ENCODE peak calls at places on chromosomes 2 and 18, in four cellular contexts. One of them, this sample, is unnamed.

GRCh38 chr2:1863386-1863785 is 119.1 kb upstream of the PXDN start:
- DNase-seq in HCT116: no peak
- DNase-seq in lower lobe of right lung: no peak
- DNase-seq in CD4-positive, alpha-beta T cell: no peak
- DNase-seq in this sample: no peak

GRCh38 chr2:203018181-203018580 is 3.5 kb downstream of the NBEAL1 start:
- DNase-seq in HCT116: no peak
- DNase-seq in CD4-positive, alpha-beta T cell: no peak
- DNase-seq in lower lobe of right lung: no peak
- DNase-seq in this sample: no peak

GRCh38 chr18:71398530-71398929 is 1109.7 kb downstream of the SOCS6 start:
- DNase-seq in CD4-positive, alpha-beta T cell: no peak
- DNase-seq in HCT116: no peak
- DNase-seq in lower lobe of right lung: no peak
- DNase-seq in this sample: no peak

GRCh38 chr2:155842103-155842502 is 490.4 kb downstream of the NR4A2 start:
- DNase-seq in lower lobe of right lung: no peak
- DNase-seq in CD4-positive, alpha-beta T cell: no peak
- DNase-seq in HCT116: no peak
- DNase-seq in this sample: no peak

GRCh38 chr2:231701456-231702373 is 6.6 kb upstream of the PTMA start:
- DNase-seq in HCT116: no peak
- DNase-seq in lower lobe of right lung: peak; percentile 94
- DNase-seq in CD4-positive, alpha-beta T cell: no peak
- DNase-seq in this sample: no peak

GRCh38 chr2:167406558-167406957 is 518.3 kb downstream of the XIRP2 start:
- DNase-seq in HCT116: no peak
- DNase-seq in CD4-positive, alpha-beta T cell: no peak
- DNase-seq in lower lobe of right lung: no peak
- DNase-seq in this sample: no peak

GRCh38 chr2:70994445-70995226 is at the start of gene TEX261:
- DNase-seq in CD4-positive, alpha-beta T cell: peak; percentile 87
- DNase-seq in HCT116: peak; percentile 71
- DNase-seq in lower lobe of right lung: peak; percentile 94
- DNase-seq in this sample: peak; percentile 82

GRCh38 chr18:64803471-64803870 is 654.6 kb upstream of the LINC00305 start:
- DNase-seq in HCT116: no peak
- DNase-seq in CD4-positive, alpha-beta T cell: no peak
- DNase-seq in lower lobe of right lung: no peak
- DNase-seq in this sample: no peak

GRCh38 chr2:95539290-95539689 is 52.5 kb upstream of the TRIM43 start:
- DNase-seq in CD4-positive, alpha-beta T cell: no peak
- DNase-seq in lower lobe of right lung: no peak
- DNase-seq in HCT116: no peak
- DNase-seq in this sample: no peak

GRCh38 chr2:228615501-228615900 is 434.0 kb upstream of the SPHKAP start:
- DNase-seq in HCT116: no peak
- DNase-seq in CD4-positive, alpha-beta T cell: no peak
- DNase-seq in lower lobe of right lung: no peak
- DNase-seq in this sample: no peak

GRCh38 chr2:173432049-173432754 is 77.5 kb downstream of the CDCA7 start:
- DNase-seq in HCT116: no peak
- DNase-seq in lower lobe of right lung: no peak
- DNase-seq in CD4-positive, alpha-beta T cell: no peak
- DNase-seq in this sample: no peak

GRCh38 chr2:177622516-177622915 is 229.9 kb downstream of the AGPS start:
- DNase-seq in HCT116: peak; percentile 13
- DNase-seq in CD4-positive, alpha-beta T cell: no peak
- DNase-seq in lower lobe of right lung: no peak
- DNase-seq in this sample: no peak
- TF ChIP-seq CTCF in HCT116: peak; percentile 63
- TF ChIP-seq CTCF in CD4-positive, alpha-beta T cell: no peak
- TF ChIP-seq CTCF in lower lobe of right lung: no peak
- TF ChIP-seq CTCF in this sample: peak; percentile 34

GRCh38 chr18:1232867-1233266 is 328.2 kb downstream of the ADCYAP1 start:
- DNase-seq in HCT116: no peak
- DNase-seq in CD4-positive, alpha-beta T cell: no peak
- DNase-seq in lower lobe of right lung: no peak
- DNase-seq in this sample: no peak
- H3K9me3 ChIP-seq in HCT116: no peaks in the 10 kb centered on the region
- H3K9me3 ChIP-seq in CD4-positive, alpha-beta T cell: peaks cover 23% of the 10 kb centered on the region
- H3K9me3 ChIP-seq in lower lobe of right lung: peaks cover 31% of the 10 kb centered on the region
- H3K9me3 ChIP-seq in this sample: peaks cover 15% of the 10 kb centered on the region

DNA sequence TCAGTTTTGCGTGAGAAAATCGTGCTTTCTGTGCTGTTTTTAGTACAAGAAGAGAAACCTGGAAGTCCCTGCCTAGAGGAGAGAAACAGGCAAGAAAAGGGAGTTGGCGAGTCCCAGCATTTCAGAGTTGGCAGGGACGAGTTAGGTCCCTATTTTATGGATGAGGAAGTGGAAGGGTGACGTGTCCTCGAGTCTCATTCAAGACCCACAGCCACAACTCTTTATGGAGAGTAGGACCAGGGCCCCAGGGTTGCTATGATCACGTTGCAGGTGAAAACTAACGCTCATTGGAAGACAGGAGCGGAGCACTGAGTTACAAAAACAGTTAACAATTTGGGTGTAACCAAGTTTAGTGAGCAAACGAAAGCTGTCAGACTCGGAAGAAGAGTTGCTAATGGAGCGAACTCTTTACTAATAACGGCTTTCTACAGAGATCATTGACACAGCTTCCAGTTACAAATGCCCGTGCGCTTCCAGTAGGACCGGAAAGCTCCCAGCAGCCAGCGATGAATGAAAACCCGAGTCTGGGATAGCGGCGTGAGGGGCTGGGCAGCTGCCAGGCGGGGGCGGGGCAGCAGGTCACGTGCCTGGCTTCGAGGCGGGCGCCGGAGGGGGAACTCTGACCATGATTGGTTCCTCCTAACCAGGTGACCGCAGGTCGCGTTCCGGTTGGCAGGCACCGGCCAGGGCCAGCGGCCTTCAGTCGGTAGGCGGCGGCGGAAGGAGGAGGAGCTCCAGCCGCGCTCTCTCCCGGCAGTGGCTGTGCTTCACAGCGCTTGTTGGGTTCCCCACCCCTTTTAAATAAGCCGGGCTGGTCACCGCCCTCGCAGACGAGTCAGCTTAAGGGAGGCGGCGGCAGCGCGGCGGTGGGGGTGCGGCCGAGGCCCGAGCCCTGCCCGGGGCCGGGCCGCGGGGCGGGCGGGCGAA is at the start of gene CCNYL1:
- DNase-seq in HCT116: peak; percentile 97
- DNase-seq in lower lobe of right lung: peak; percentile 100
- DNase-seq in CD4-positive, alpha-beta T cell: peak; percentile 95
- DNase-seq in this sample: peak; percentile 98
- TF ChIP-seq CTCF in HCT116: no peak
- TF ChIP-seq CTCF in lower lobe of right lung: peak; percentile 21
- TF ChIP-seq CTCF in CD4-positive, alpha-beta T cell: no peak
- TF ChIP-seq CTCF in this sample: peak; percentile 54

GRCh38 chr2:116877944-116878343 is 936.5 kb upstream of the DDX18 start:
- DNase-seq in CD4-positive, alpha-beta T cell: no peak
- DNase-seq in lower lobe of right lung: no peak
- DNase-seq in HCT116: no peak
- DNase-seq in this sample: no peak
- H3K9me3 ChIP-seq in CD4-positive, alpha-beta T cell: no peaks in the 10 kb centered on the region
- H3K9me3 ChIP-seq in lower lobe of right lung: no peaks in the 10 kb centered on the region
- H3K9me3 ChIP-seq in HCT116: peaks cover 25% of the 10 kb centered on the region
- H3K9me3 ChIP-seq in this sample: no peaks in the 10 kb centered on the region

DNA sequence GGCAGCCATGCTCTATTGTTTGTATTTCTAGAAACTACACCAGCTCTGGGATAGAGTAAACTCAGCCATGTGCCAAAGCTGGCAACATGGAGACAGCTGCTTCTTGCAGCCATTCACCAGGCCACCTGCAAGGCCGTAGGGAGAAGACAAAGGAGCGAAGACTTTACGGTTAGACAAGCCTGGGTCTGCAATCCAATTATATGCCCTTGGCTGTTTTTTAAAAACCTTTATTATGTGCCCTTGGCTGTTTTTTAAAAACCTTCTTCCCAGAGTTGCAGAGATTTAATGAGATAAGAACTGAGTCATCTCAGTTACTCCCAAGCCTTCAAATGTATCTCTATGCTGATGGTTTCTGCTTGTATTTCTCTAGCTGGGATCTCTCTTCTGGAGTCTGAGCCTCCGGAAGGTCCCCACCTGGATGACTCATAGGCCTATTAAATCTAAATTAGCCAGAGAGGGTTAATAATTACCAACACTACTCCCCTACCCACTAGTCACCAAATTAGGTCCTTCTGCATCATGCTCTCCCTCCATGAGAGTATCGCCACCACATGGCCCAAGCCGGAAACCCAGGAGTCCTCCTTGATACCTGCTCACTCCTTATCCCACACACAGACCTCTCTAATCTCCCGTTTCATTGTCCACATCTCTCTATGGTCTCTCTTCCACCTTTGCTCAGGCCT is 17.5 kb upstream of the DPP4 start:
- DNase-seq in CD4-positive, alpha-beta T cell: no peak
- DNase-seq in HCT116: peak; percentile 81
- DNase-seq in lower lobe of right lung: no peak
- DNase-seq in this sample: no peak
- TF ChIP-seq CTCF in CD4-positive, alpha-beta T cell: peak; percentile 34
- TF ChIP-seq CTCF in HCT116: peak; percentile 34
- TF ChIP-seq CTCF in lower lobe of right lung: no peak
- TF ChIP-seq CTCF in this sample: no peak

DNA sequence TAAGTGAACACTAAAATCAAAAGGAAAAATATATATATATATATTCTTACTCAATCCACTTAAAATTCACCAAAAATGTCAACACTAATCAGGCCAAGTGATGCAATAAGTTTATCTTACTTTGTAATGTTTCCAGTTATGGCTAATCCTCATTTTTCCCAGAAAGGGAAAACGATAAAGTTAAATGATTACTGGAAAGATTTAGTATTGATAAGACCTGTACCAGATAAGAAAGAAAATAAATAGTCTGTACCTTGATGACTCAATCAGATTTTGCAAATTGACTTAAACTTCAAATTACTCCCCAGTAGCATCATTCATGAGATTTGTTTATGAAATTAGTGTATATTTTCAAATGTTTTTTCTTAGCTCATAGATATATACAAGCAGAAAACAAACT is 407.0 kb downstream of the LRP1B start:
- DNase-seq in HCT116: no peak
- DNase-seq in CD4-positive, alpha-beta T cell: no peak
- DNase-seq in lower lobe of right lung: no peak
- DNase-seq in this sample: no peak
- H3K9me3 ChIP-seq in HCT116: no peaks in the 10 kb centered on the region
- H3K9me3 ChIP-seq in CD4-positive, alpha-beta T cell: no peaks in the 10 kb centered on the region
- H3K9me3 ChIP-seq in lower lobe of right lung: no peaks in the 10 kb centered on the region
- H3K9me3 ChIP-seq in this sample: no peaks in the 10 kb centered on the region

DNA sequence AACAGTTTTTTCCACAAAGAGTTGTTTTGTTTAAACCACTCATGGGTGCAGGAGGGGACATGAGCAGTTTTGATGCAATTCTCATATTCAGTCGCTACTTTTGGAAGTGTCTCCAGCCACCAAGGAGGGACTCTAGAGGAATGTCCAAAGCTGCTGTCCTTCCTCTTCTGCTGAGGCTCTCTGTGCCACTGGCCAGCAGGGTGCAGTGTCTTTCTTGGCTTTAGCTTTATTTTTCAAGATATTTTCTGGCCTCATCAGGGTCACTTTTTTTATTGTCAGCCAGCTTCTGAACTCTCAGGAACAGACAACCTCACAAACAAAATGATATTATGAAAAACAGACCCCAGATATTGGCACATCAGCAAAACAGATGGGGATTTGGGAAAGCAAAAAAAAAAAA is 289.3 kb upstream of the ZSWIM2 start:
- DNase-seq in HCT116: peak; percentile 24
- DNase-seq in CD4-positive, alpha-beta T cell: no peak
- DNase-seq in lower lobe of right lung: peak; percentile 47
- DNase-seq in this sample: no peak
- TF ChIP-seq CTCF in HCT116: peak; percentile 77
- TF ChIP-seq CTCF in CD4-positive, alpha-beta T cell: no peak
- TF ChIP-seq CTCF in lower lobe of right lung: peak; percentile 56
- TF ChIP-seq CTCF in this sample: peak; percentile 26

GRCh38 chr2:80943487-80943886 is 638.9 kb upstream of the LRRTM1 start:
- DNase-seq in CD4-positive, alpha-beta T cell: no peak
- DNase-seq in lower lobe of right lung: no peak
- DNase-seq in HCT116: no peak
- DNase-seq in this sample: no peak

GRCh38 chr2:80947601-80948130 is 643.1 kb upstream of the LRRTM1 start:
- DNase-seq in CD4-positive, alpha-beta T cell: no peak
- DNase-seq in lower lobe of right lung: no peak
- DNase-seq in HCT116: no peak
- DNase-seq in this sample: no peak
- H3K9me3 ChIP-seq in CD4-positive, alpha-beta T cell: no peaks in the 10 kb centered on the region
- H3K9me3 ChIP-seq in lower lobe of right lung: no peaks in the 10 kb centered on the region
- H3K9me3 ChIP-seq in HCT116: no peaks in the 10 kb centered on the region
- H3K9me3 ChIP-seq in this sample: no peaks in the 10 kb centered on the region

This sample was measured in tibial artery.